ENCODE peak calls at places on chromosomes 11 and 22, in eight cellular contexts. J is omental fat pad; I is activated naive CD8-positive, alpha-beta T cell treated with anti-CD3 and anti-CD28 coated beads, Interleukin-2, amount 10 ng/mL, durations not matched to agents 7 days and 5 days; O is activated CD4-positive, alpha-beta T cell treated with anti-CD3 and anti-CD28 coated beads, Interleukin-2, amount 10 ng/mL, durations not matched to agents 7 days and 5 days; C is stimulated activated CD4-positive, alpha-beta T cell treated with anti-CD3 and anti-CD28 coated beads, TNF-alpha, amount 100 ng/mL, for 4 hours; K is activated T-helper 1 cell treated with anti-CD3 and anti-CD28 coated beads, Interleukin-12 subunit alpha, Interleukin-12 subunit beta, Interleukin-2, Interleukin-4 antibody, amounts not matched to agents 30 ng/mL and 10 ng/mL and 1 ng/mL, durations not matched to agents 14 hours and 24 hours and 36 hours; V is fibroblast of lung; P is pancreas. Y is an unnamed sample.

GRCh38 chr11:110147965-110148709 is 54.9 kb downstream of the ZC3H12C start:
- DNase-seq in K (no peak), C (no peak), J (no peak), O (no peak), V (peak; percentile 83), I (no peak), P (no peak), Y (no peak)

GRCh38 chr22:38760477-38761201 is 4.8 kb upstream of the SUN2 start:
- DNase-seq in O (no peak), K (no peak), J (no peak), I (no peak), C (no peak), V (peak; percentile 32), P (no peak), Y (no peak)

GRCh38 chr11:104327864-104328513 is 164.0 kb upstream of the PDGFD start:
- DNase-seq in J (no peak), I (no peak), O (no peak), C (no peak), V (no peak), K (no peak), P (no peak), Y (no peak)

GRCh38 chr22:31637938-31638618 is 23.9 kb downstream of the PISD start:
- DNase-seq in C (no peak), J (no peak), O (no peak), P (no peak), V (no peak), K (no peak), I (no peak), Y (no peak)

GRCh38 chr11:116642481-116642880 is 130.3 kb downstream of the BUD13 start:
- DNase-seq in V (no peak), O (no peak), P (no peak), K (no peak), I (no peak), J (no peak), C (no peak), Y (no peak)

GRCh38 chr11:72585762-72586590 is 88.2 kb downstream of the PDE2A start:
- DNase-seq in K (peak; percentile 63), C (peak; percentile 28), I (peak; percentile 57), O (peak; percentile 82), V (peak; percentile 60), P (peak; percentile 78), J (no peak), Y (peak; percentile 40)

GRCh38 chr22:31616315-31616980 is 45.6 kb downstream of the PISD start:
- DNase-seq in I (no peak), V (no peak), P (peak; percentile 66), O (no peak), C (no peak), K (no peak), J (no peak), Y (no peak)

GRCh38 chr11:70473873-70474690 is 75.8 kb downstream of the CTTN start:
- DNase-seq in J (no peak), I (no peak), P (no peak), O (no peak), C (no peak), V (no peak), K (no peak), Y (no peak)

GRCh38 chr11:110200241-110200640 is 96.2 kb downstream of the RDX start:
- DNase-seq in V (peak; percentile 51), K (no peak), J (no peak), C (no peak), P (no peak), O (no peak), I (no peak), Y (no peak)

GRCh38 chr11:69541501-69542313 is 60.2 kb downstream of the LINC01488 start:
- DNase-seq in P (no peak), C (no peak), O (no peak), J (no peak), V (peak; percentile 8), I (no peak), K (no peak), Y (no peak)

GRCh38 chr22:19757140-19757984 is 3.2 kb upstream of the TBX1 start:
- DNase-seq in O (no peak), J (no peak), P (peak; percentile 55), I (no peak), V (no peak), C (no peak), K (no peak), Y (no peak)

GRCh38 chr11:6927030-6927617 is 898 bp downstream of the ZNF215 start:
- DNase-seq in P (no peak), J (no peak), O (no peak), C (no peak), I (no peak), K (no peak), V (peak; percentile 17), Y (no peak)

GRCh38 chr11:102451041-102451692 is 1.4 kb downstream of the TMEM123 start:
- DNase-seq in I (no peak), K (no peak), V (no peak), C (no peak), O (no peak), P (no peak), J (no peak), Y (no peak)

GRCh38 chr11:117870176-117870952 is 6.1 kb downstream of the FXYD6 start:
- DNase-seq in C (no peak), O (no peak), I (no peak), P (peak; percentile 37), K (no peak), V (no peak), J (no peak), Y (no peak)

GRCh38 chr11:114412946-114413345 is 12.5 kb downstream of the RBM7 start:
- DNase-seq in C (no peak), O (no peak), V (no peak), J (no peak), P (no peak), I (no peak), K (no peak), Y (no peak)

GRCh38 chr11:116931206-116931953 is 94.0 kb upstream of the APOA1 start:
- DNase-seq in K (peak; percentile 41), C (no peak), V (peak; percentile 13), P (no peak), O (peak; percentile 61), J (no peak), I (no peak), Y (no peak)

GRCh38 chr11:12862761-12863469 is 146.2 kb upstream of the RASSF10 start:
- DNase-seq in K (no peak), O (no peak), J (no peak), C (no peak), I (no peak), V (peak; percentile 91), P (no peak), Y (no peak)

GRCh38 chr22:37782340-37783168 is 25.2 kb upstream of the GCAT start:
- DNase-seq in J (no peak), K (no peak), C (no peak), P (no peak), I (no peak), O (no peak), V (no peak), Y (no peak)

GRCh38 chr11:125945797-125946520 is at the start of gene VSIG10L2:
- DNase-seq in J (no peak), I (no peak), P (no peak), V (no peak), K (no peak), C (no peak), O (no peak), Y (no peak)

GRCh38 chr11:33257897-33258630 is 883 bp downstream of the HIPK3 start:
- DNase-seq in V (peak; percentile 94), O (peak; percentile 78), P (peak; percentile 87), I (peak; percentile 81), J (peak; percentile 60), K (peak; percentile 72), C (peak; percentile 52), Y (peak; percentile 59)

GRCh38 chr11:108666373-108666772 is 1.5 kb downstream of the DDX10 start:
- DNase-seq in O (no peak), J (no peak), P (no peak), V (no peak), C (no peak), K (no peak), I (no peak), Y (no peak)

GRCh38 chr11:118763038-118763437 is 27.9 kb downstream of the DDX6 start:
- DNase-seq in C (no peak), P (no peak), K (no peak), O (no peak), J (no peak), I (no peak), V (no peak), Y (no peak)

GRCh38 chr11:61174949-61175348 is 13.7 kb upstream of the VPS37C start:
- DNase-seq in J (no peak), K (no peak), V (no peak), I (no peak), P (no peak), O (no peak), C (no peak), Y (no peak)

GRCh38 chr11:61956191-61957027 is 6.3 kb downstream of the BEST1 start:
- DNase-seq in V (no peak), J (no peak), K (no peak), O (no peak), P (no peak), C (no peak), I (no peak), Y (no peak)

GRCh38 chr11:24496728-24497396 is at the start of gene LUZP2:
- DNase-seq in V (peak; percentile 29), K (no peak), P (peak; percentile 59), I (no peak), C (no peak), J (no peak), O (no peak), Y (no peak)

GRCh38 chr22:42905217-42905616 is 48.1 kb upstream of the ARFGAP3 start:
- DNase-seq in K (no peak), O (no peak), C (no peak), J (no peak), V (no peak), I (no peak), P (peak; percentile 86), Y (no peak)

GRCh38 chr11:128968916-128969315 is 26.2 kb upstream of the TP53AIP1 start:
- DNase-seq in V (no peak), I (no peak), J (no peak), O (no peak), K (no peak), P (no peak), C (no peak), Y (no peak)

GRCh38 chr22:19178065-19178658 is 374 bp downstream of the SLC25A1 start:
- DNase-seq in P (peak; percentile 89), J (no peak), I (no peak), C (peak; percentile 38), K (peak; percentile 59), V (peak; percentile 11), O (peak; percentile 66), Y (no peak)

GRCh38 chr22:23837496-23837859 is 1.3 kb downstream of the DERL3 start:
- DNase-seq in K (no peak), C (no peak), O (no peak), P (peak; percentile 76), J (no peak), I (no peak), V (no peak), Y (no peak)

GRCh38 chr11:65432686-65433582 is 10.3 kb downstream of the NEAT1 start:
- DNase-seq in C (no peak), K (no peak), J (no peak), I (no peak), O (no peak), P (no peak), V (peak; percentile 68), Y (no peak)

GRCh38 chr11:57357827-57358226 is 19.7 kb downstream of the P2RX3 start:
- DNase-seq in V (peak; percentile 23), C (no peak), P (no peak), O (no peak), K (no peak), J (no peak), I (no peak), Y (no peak)

GRCh38 chr11:66247801-66248200 is 20.6 kb upstream of the RAB1B start:
- DNase-seq in V (no peak), P (no peak), K (no peak), C (no peak), I (no peak), O (no peak), J (no peak), Y (no peak)

GRCh38 chr22:45310331-45311032 is 748 bp downstream of the FAM118A start:
- DNase-seq in P (peak; percentile 79), C (no peak), V (no peak), K (no peak), J (no peak), O (no peak), I (peak; percentile 47), Y (no peak)

GRCh38 chr11:88522624-88523361 is 185.3 kb upstream of the CTSC start:
- DNase-seq in O (no peak), V (no peak), C (no peak), P (no peak), J (no peak), I (no peak), K (no peak), Y (no peak)

Y was measured in NK-92 treated with Interleukin-12 subunit alpha and Interleukin-12 subunit beta, amount 100 ng/mL, for 24 hours.